ENCODE peak calls at places on chromosomes 13 and 19, in five cellular contexts. Q is stomach; V is tibial artery; I is aorta; S is effector memory CD4-positive, alpha-beta T cell. N is an unnamed sample. For H3K9me3, the result is how much of the 10 kb centered on the place peaks cover.

GRCh38 chr19:34145741-34146202 is 26.5 kb upstream of the LSM14A start:
- DNase-seq in S (peak), V (peak), I (no peak), Q (peak), N (peak)

GRCh38 chr19:3135961-3136683 is at the start of gene GNA15:
- DNase-seq in Q (peak), I (no peak), S (peak), V (no peak), N (no peak)

GRCh38 chr19:38565686-38566105 is 52.1 kb downstream of the MAP4K1 start:
- DNase-seq in Q (no peak), I (no peak), S (no peak), V (no peak), N (no peak)

GRCh38 chr19:42129399-42130253 is 2.6 kb downstream of the POU2F2 start:
- DNase-seq in V (peak), Q (peak), S (no peak), I (no peak), N (no peak)

GRCh38 chr13:51643114-51643881 is 59.0 kb downstream of the WDFY2 start:
- DNase-seq in S (no peak), I (no peak), V (no peak), Q (no peak), N (no peak)

GRCh38 chr19:30406220-30406944 is 34.2 kb downstream of the ZNF536 start:
- DNase-seq in S (no peak), Q (no peak), I (no peak), V (no peak), N (no peak)

GRCh38 chr13:34533941-34534340 is 408.1 kb upstream of the NBEA start:
- DNase-seq in V (no peak), I (no peak), S (no peak), Q (no peak), N (no peak)

GRCh38 chr13:102033316-102033715 is 368.5 kb downstream of the FGF14 start:
- DNase-seq in Q (no peak), S (no peak), V (no peak), I (no peak), N (no peak)

GRCh38 chr13:57748096-57748495 is 116.6 kb downstream of the PCDH17 start:
- DNase-seq in I (no peak), S (no peak), V (no peak), Q (no peak), N (no peak)

GRCh38 chr13:41588899-41589298 is 131.5 kb downstream of the RGCC start:
- DNase-seq in V (no peak), Q (no peak), S (no peak), I (no peak), N (no peak)

GRCh38 chr13:105272660-105273631 is 1262.5 kb downstream of the EFNB2 start:
- DNase-seq in S (no peak), V (no peak), I (no peak), Q (no peak), N (no peak)

GRCh38 chr19:30566681-30567420 is 194.7 kb downstream of the ZNF536 start:
- DNase-seq in S (no peak), I (no peak), Q (no peak), V (no peak), N (no peak)

GRCh38 chr13:27516103-27516502 is 65.7 kb upstream of the MTIF3 start:
- DNase-seq in V (no peak), S (no peak), Q (no peak), I (no peak), N (no peak)

GRCh38 chr19:7197760-7198696 is 96.2 kb downstream of the INSR start:
- DNase-seq in S (peak), I (peak), Q (peak), V (peak), N (peak)

GRCh38 chr13:51895906-51896888 is 34.4 kb downstream of the CCDC70 start:
- DNase-seq in V (no peak), I (no peak), S (peak), Q (peak), N (peak)

GRCh38 chr19:30229524-30230174 is 142.5 kb upstream of the ZNF536 start:
- DNase-seq in V (no peak), S (no peak), I (no peak), Q (no peak), N (no peak)

GRCh38 chr13:93270769-93271753 is 44.5 kb downstream of the GPC6 start:
- DNase-seq in S (no peak), I (no peak), V (no peak), Q (no peak), N (no peak)

GRCh38 chr19:17726136-17726741 is 7.0 kb downstream of the MAP1S start:
- DNase-seq in I (no peak), Q (no peak), V (no peak), S (no peak), N (no peak)

GRCh38 chr13:28140433-28141125 is 2.2 kb downstream of the PAN3 start:
- DNase-seq in V (no peak), S (no peak), I (no peak), Q (no peak), N (no peak)

GRCh38 chr13:99905814-99906213 is 65.8 kb downstream of the ZIC5 start:
- DNase-seq in S (no peak), I (no peak), Q (no peak), V (no peak), N (no peak)

GRCh38 chr19:37413243-37414084 is 42.6 kb downstream of the ZNF527 start:
- DNase-seq in S (no peak), Q (no peak), V (no peak), I (no peak), N (no peak)

DNA sequence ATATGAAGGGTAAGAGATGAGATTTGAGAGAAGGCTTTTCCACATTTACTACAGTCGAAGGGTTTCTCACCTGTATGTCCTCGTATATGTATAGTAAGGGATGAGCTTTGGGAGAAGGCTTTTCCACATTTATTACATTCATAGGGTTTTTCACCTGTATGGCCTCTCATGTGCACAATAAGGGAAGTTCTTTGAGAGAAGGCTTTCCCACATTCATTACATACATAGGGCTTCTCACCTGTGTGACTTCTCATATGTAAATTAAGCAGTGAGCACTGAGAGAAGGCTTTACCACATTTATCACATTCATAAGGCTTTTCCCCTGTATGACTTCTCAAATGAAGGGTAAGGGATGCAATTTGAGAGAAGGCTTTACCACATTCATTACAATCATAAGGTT is 41.8 kb downstream of the ZNF527 start:
- DNase-seq in S (no peak), Q (no peak), V (no peak), I (no peak), N (no peak)
- H3K9me3 ChIP-seq in S (half or more), Q (half or more), V (under half), I (under half), N (half or more)

GRCh38 chr13:112252744-112253590 is 123.2 kb upstream of the SPACA7 start:
- DNase-seq in V (no peak), I (peak), S (no peak), Q (no peak), N (no peak)

GRCh38 chr13:112250788-112251445 is 125.2 kb upstream of the SPACA7 start:
- DNase-seq in I (no peak), Q (no peak), S (no peak), V (no peak), N (no peak)

GRCh38 chr13:112253631-112254030 is 122.5 kb upstream of the SPACA7 start:
- DNase-seq in V (no peak), I (no peak), Q (no peak), S (no peak), N (no peak)

GRCh38 chr13:112249644-112250610 is 126.2 kb upstream of the SPACA7 start:
- DNase-seq in V (no peak), S (no peak), I (peak), Q (no peak), N (no peak)

DNA sequence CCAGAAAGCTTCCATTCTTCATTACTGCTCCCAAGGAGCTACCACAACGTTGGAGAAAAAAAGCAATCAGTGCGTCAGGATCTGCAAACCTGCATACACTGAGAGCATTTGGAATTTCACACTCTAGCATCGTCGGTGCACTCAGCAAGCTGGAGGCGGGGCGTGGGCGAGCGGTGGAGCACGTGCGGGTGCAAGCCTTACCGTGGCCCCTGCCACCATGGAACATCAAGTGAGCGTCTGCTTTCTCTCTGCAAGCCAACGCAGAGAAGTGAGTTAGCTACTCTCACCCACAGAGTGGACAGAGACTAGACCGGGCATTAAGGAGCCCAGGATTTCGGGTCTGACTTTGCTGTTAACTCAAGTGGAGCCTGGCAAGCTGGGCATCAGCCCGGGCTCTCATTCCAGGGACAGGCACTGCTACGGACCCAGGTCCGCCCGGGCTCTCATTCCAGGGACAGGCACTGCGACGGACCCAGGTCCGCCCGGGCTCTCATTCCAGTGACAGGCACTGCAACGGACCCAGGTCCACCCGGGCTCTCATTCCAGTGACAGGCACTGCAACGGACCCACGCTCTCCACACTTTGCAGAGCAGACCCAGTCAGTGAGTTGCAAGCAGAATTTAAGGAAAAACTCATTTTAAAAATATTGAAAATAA is 124.1 kb upstream of the SPACA7 start:
- DNase-seq in S (no peak), Q (no peak), V (no peak), I (no peak), N (no peak)
- H3K9me3 ChIP-seq in S (under half), Q (under half), V (under half), I (under half), N (under half)

GRCh38 chr19:57935731-57936130 is 529 bp upstream of the ZNF418 start:
- DNase-seq in I (no peak), V (no peak), Q (no peak), S (no peak), N (no peak)
- H3K9me3 ChIP-seq in I (under half), V (under half), Q (half or more), S (under half), N (under half)

GRCh38 chr19:27891411-27891810 is 1321.5 kb downstream of the UQCRFS1 start:
- DNase-seq in Q (no peak), S (no peak), I (no peak), V (no peak), N (no peak)
- H3K9me3 ChIP-seq in Q (under half), S (under half), I (under half), V (under half), N (under half)

GRCh38 chr19:12464769-12465725 is 19.6 kb downstream of the ZNF709 start:
- DNase-seq in V (no peak), Q (no peak), S (no peak), I (no peak), N (no peak)
- H3K9me3 ChIP-seq in V (under half), Q (half or more), S (under half), I (under half), N (under half)

DNA sequence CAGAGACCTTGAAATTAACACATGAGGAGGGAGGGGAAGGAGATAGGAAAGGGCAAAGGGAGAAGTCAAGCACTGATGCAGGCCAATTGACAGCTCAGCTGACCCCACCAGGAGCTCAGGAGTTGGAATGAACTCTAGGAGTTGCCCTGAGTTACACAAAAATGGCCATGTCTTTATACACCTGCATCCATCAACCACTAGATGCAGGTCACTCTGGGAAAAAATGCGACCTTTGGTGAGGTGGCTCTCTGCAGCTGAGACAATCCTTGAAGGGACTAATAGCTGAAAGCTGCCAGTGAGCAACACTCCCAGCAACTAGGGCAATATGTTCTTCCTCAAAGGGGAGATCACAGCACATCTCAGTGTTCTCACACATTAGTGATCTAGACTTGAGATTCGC is 222.8 kb downstream of the RBM26 start:
- DNase-seq in Q (no peak), V (no peak), S (no peak), I (no peak), N (no peak)
- H3K9me3 ChIP-seq in Q (under half), V (under half), S (under half), I (under half), N (under half)

GRCh38 chr13:113955691-113956090 is 18.2 kb downstream of the C13orf46 start:
- DNase-seq in S (no peak), Q (no peak), V (no peak), I (peak), N (no peak)
- H3K9me3 ChIP-seq in S (under half), Q (under half), V (under half), I (under half), N (under half)

GRCh38 chr19:43305642-43306041 is 36.3 kb upstream of the PSG9 start:
- DNase-seq in I (no peak), V (no peak), Q (no peak), S (no peak), N (no peak)
- H3K9me3 ChIP-seq in I (under half), V (under half), Q (under half), S (under half), N (under half)

GRCh38 chr19:31781542-31781941 is 432.3 kb upstream of the TSHZ3 start:
- DNase-seq in V (no peak), I (no peak), Q (no peak), S (no peak), N (no peak)
- H3K9me3 ChIP-seq in V (under half), I (under half), Q (under half), S (under half), N (under half)

N was measured in CD8-positive, alpha-beta memory T cell.